ENCODE peak calls at places on chromosomes 12 and 14, in four cellular contexts. One of them, this sample, is unnamed.
A peak's percentile ranks its signal among the peaks of the same experiment; 100 is the strongest.

GRCh38 chr12:112103758-112104504 is 4.7 kb downstream of the NAA25 start:
- DNase-seq in colonic mucosa: no peak
- DNase-seq in brain microvascular endothelial cell: no peak
- DNase-seq in CD8-positive, alpha-beta T cell: no peak
- DNase-seq in this sample: no peak

GRCh38 chr12:98503343-98503592 is 12.1 kb upstream of the TMPO start:
- DNase-seq in colonic mucosa: peak; percentile 97
- DNase-seq in brain microvascular endothelial cell: peak; percentile 89
- DNase-seq in CD8-positive, alpha-beta T cell: peak; percentile 85
- DNase-seq in this sample: peak; percentile 95

GRCh38 chr14:95077380-95077779 is 79.9 kb downstream of the DICER1 start:
- DNase-seq in colonic mucosa: peak; percentile 13
- DNase-seq in brain microvascular endothelial cell: no peak
- DNase-seq in CD8-positive, alpha-beta T cell: no peak
- DNase-seq in this sample: no peak

GRCh38 chr14:57189070-57189469 is 79.6 kb downstream of the EXOC5 start:
- DNase-seq in colonic mucosa: no peak
- DNase-seq in brain microvascular endothelial cell: no peak
- DNase-seq in CD8-positive, alpha-beta T cell: no peak
- DNase-seq in this sample: no peak

GRCh38 chr14:68935761-68936209 is 43.3 kb downstream of the ACTN1 start:
- DNase-seq in colonic mucosa: no peak
- DNase-seq in brain microvascular endothelial cell: no peak
- DNase-seq in CD8-positive, alpha-beta T cell: no peak
- DNase-seq in this sample: peak; percentile 83

GRCh38 chr12:113899844-113900471 is 66.2 kb downstream of the RBM19 start:
- DNase-seq in colonic mucosa: no peak
- DNase-seq in brain microvascular endothelial cell: no peak
- DNase-seq in CD8-positive, alpha-beta T cell: no peak
- DNase-seq in this sample: peak; percentile 63

GRCh38 chr12:101480849-101481248 is 5.7 kb downstream of the SPIC start:
- DNase-seq in colonic mucosa: no peak
- DNase-seq in brain microvascular endothelial cell: no peak
- DNase-seq in CD8-positive, alpha-beta T cell: no peak
- DNase-seq in this sample: no peak

GRCh38 chr14:103846569-103847438 is 571 bp downstream of the PPP1R13B start:
- DNase-seq in colonic mucosa: peak; percentile 35
- DNase-seq in brain microvascular endothelial cell: no peak
- DNase-seq in CD8-positive, alpha-beta T cell: peak; percentile 16
- DNase-seq in this sample: peak; percentile 58

GRCh38 chr14:100091386-100091785 is 26.2 kb downstream of the EVL start:
- DNase-seq in colonic mucosa: no peak
- DNase-seq in brain microvascular endothelial cell: no peak
- DNase-seq in CD8-positive, alpha-beta T cell: no peak
- DNase-seq in this sample: no peak

GRCh38 chr14:21014761-21015190 is 10.1 kb downstream of the NDRG2 start:
- DNase-seq in colonic mucosa: peak; percentile 95
- DNase-seq in brain microvascular endothelial cell: peak; percentile 80
- DNase-seq in CD8-positive, alpha-beta T cell: peak; percentile 83
- DNase-seq in this sample: peak; percentile 87

DNA sequence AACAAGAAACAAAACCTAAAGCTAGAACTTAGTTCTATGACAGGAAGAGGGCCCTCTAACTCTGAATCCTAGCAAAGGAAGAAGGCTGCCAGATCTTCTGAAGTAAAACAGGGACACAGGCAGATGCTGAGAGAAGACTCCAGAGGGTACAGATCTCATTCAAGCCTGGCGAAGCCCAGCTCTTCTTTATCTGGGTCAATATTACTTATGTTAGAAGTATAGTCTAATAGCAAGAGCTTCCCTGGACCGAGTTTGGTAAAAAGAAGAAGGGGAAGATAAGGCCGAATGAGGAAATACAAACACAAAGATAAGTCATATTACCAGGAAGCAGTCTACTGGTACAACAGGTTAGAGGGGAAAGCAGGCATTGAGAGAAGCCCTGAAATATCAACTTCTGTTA is 79.9 kb upstream of the CCDC91 start:
- DNase-seq in colonic mucosa: no peak
- DNase-seq in brain microvascular endothelial cell: no peak
- DNase-seq in CD8-positive, alpha-beta T cell: no peak
- DNase-seq in this sample: no peak
- TF ChIP-seq CTCF in colonic mucosa: no peak
- TF ChIP-seq CTCF in brain microvascular endothelial cell: no peak
- TF ChIP-seq CTCF in CD8-positive, alpha-beta T cell: no peak
- TF ChIP-seq CTCF in this sample: no peak

GRCh38 chr12:47903927-47904646 is 707 bp downstream of the VDR start:
- DNase-seq in colonic mucosa: peak; percentile 82
- DNase-seq in brain microvascular endothelial cell: peak; percentile 70
- DNase-seq in CD8-positive, alpha-beta T cell: peak; percentile 49
- DNase-seq in this sample: peak; percentile 33
- H3K27me3 ChIP-seq in colonic mucosa: no peaks in the 10 kb centered on the region
- H3K27me3 ChIP-seq in brain microvascular endothelial cell: peaks cover 6% of the 10 kb centered on the region
- H3K27me3 ChIP-seq in CD8-positive, alpha-beta T cell: no peaks in the 10 kb centered on the region
- H3K27me3 ChIP-seq in this sample: no peaks in the 10 kb centered on the region

DNA sequence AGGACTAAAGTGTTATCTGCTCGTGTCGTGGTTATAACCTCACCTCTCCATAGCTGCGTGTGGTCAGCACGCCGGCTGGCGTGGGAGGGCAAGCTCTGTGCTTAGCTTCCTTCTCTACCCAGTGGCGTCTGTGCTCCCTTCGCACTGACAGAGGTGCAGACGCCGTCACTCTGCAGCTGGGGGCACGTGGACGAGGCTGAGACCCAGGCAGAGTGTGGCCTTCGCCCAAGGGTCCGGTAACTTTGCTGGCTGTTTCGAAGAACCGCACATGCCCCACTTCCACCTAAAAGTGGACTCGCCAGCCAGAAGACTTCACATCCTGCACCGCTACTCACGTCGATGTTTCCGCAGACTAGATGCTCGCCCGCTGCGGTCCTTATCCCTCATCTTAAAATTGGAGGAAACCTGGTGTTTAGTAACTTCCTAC is 35.9 kb upstream of the DYNC1H1 start:
- DNase-seq in colonic mucosa: no peak
- DNase-seq in brain microvascular endothelial cell: no peak
- DNase-seq in CD8-positive, alpha-beta T cell: no peak
- DNase-seq in this sample: no peak
- H3K27ac ChIP-seq in colonic mucosa: peak overlapping the region; percentile 19
- H3K27ac ChIP-seq in brain microvascular endothelial cell: no peak overlapping the region
- H3K27ac ChIP-seq in CD8-positive, alpha-beta T cell: no peak overlapping the region
- H3K27ac ChIP-seq in this sample: no peak overlapping the region

GRCh38 chr14:88935083-88935482 is 110.6 kb downstream of the TTC8 start:
- DNase-seq in colonic mucosa: no peak
- DNase-seq in brain microvascular endothelial cell: no peak
- DNase-seq in CD8-positive, alpha-beta T cell: no peak
- DNase-seq in this sample: no peak

GRCh38 chr14:88934231-88934898 is 109.9 kb downstream of the TTC8 start:
- DNase-seq in colonic mucosa: no peak
- DNase-seq in brain microvascular endothelial cell: peak; percentile 18
- DNase-seq in CD8-positive, alpha-beta T cell: no peak
- DNase-seq in this sample: no peak

GRCh38 chr14:88933203-88933602 is 108.8 kb downstream of the TTC8 start:
- DNase-seq in colonic mucosa: no peak
- DNase-seq in brain microvascular endothelial cell: no peak
- DNase-seq in CD8-positive, alpha-beta T cell: no peak
- DNase-seq in this sample: no peak

DNA sequence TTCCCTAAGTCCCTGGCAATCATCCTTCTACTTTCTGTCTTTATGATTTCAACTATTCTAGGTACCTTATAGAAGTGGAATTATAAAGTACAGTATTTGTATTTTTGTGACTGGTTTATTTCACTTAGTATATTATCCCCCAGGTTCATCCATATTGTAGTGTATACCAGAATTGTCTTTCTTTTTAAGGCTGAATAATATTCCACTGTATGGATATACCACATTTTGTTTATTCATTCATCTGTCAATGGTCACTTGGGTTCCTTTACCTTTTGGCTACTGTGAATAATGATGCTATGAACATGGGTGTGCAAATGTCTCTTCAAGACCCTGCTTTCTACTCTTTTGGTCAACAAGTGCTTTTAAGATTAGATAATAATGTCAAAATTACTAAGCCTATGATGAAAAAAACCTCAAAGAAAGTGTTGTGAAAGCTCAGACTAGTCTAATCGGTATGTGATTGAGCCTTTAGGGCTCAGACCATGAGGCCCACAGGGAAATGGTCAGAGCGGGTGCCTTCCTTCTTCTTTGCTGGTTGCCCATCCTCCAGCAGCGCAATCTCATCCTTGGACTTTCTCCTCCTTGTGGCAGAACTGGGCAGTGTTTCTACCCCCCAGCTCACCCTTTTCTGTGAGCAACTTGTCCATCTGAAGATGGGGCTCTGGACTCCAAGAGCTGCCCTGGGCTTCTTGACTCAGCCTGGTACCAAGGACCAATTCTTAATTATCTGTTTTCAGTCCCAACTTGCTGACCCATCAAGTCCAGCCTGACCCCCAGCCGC is 105.4 kb downstream of the TTC8 start:
- DNase-seq in colonic mucosa: no peak
- DNase-seq in brain microvascular endothelial cell: no peak
- DNase-seq in CD8-positive, alpha-beta T cell: no peak
- DNase-seq in this sample: no peak
- TF ChIP-seq CTCF in colonic mucosa: no peak
- TF ChIP-seq CTCF in brain microvascular endothelial cell: peak; percentile 49
- TF ChIP-seq CTCF in CD8-positive, alpha-beta T cell: no peak
- TF ChIP-seq CTCF in this sample: no peak

GRCh38 chr12:49543914-49544815 is 5.3 kb downstream of the KCNH3 start:
- DNase-seq in colonic mucosa: no peak
- DNase-seq in brain microvascular endothelial cell: no peak
- DNase-seq in CD8-positive, alpha-beta T cell: no peak
- DNase-seq in this sample: no peak
- H3K27me3 ChIP-seq in colonic mucosa: peaks cover 11% of the 10 kb centered on the region
- H3K27me3 ChIP-seq in brain microvascular endothelial cell: peaks cover 19% of the 10 kb centered on the region
- H3K27me3 ChIP-seq in CD8-positive, alpha-beta T cell: no peaks in the 10 kb centered on the region
- H3K27me3 ChIP-seq in this sample: no peaks in the 10 kb centered on the region

GRCh38 chr12:127677537-127678131 is 589.3 kb upstream of the TMEM132C start:
- DNase-seq in colonic mucosa: peak; percentile 53
- DNase-seq in brain microvascular endothelial cell: peak; percentile 84
- DNase-seq in CD8-positive, alpha-beta T cell: peak; percentile 2
- DNase-seq in this sample: peak; percentile 69
- H3K27ac ChIP-seq in colonic mucosa: no peak overlapping the region
- H3K27ac ChIP-seq in brain microvascular endothelial cell: no peak overlapping the region
- H3K27ac ChIP-seq in CD8-positive, alpha-beta T cell: no peak overlapping the region
- H3K27ac ChIP-seq in this sample: no peak overlapping the region

GRCh38 chr12:83856803-83857202 is 1055.8 kb downstream of the SLC6A15 start:
- DNase-seq in colonic mucosa: no peak
- DNase-seq in brain microvascular endothelial cell: no peak
- DNase-seq in CD8-positive, alpha-beta T cell: no peak
- DNase-seq in this sample: no peak
- TF ChIP-seq CTCF in colonic mucosa: no peak
- TF ChIP-seq CTCF in brain microvascular endothelial cell: no peak
- TF ChIP-seq CTCF in CD8-positive, alpha-beta T cell: no peak
- TF ChIP-seq CTCF in this sample: no peak

GRCh38 chr12:27996761-27997160 is 24.2 kb upstream of the PTHLH start:
- DNase-seq in colonic mucosa: no peak
- DNase-seq in brain microvascular endothelial cell: no peak
- DNase-seq in CD8-positive, alpha-beta T cell: no peak
- DNase-seq in this sample: no peak

GRCh38 chr12:27999970-28000369 is 27.4 kb upstream of the PTHLH start:
- DNase-seq in colonic mucosa: no peak
- DNase-seq in brain microvascular endothelial cell: peak; percentile 39
- DNase-seq in CD8-positive, alpha-beta T cell: no peak
- DNase-seq in this sample: no peak

GRCh38 chr12:27998170-27999110 is 25.9 kb upstream of the PTHLH start:
- DNase-seq in colonic mucosa: no peak
- DNase-seq in brain microvascular endothelial cell: no peak
- DNase-seq in CD8-positive, alpha-beta T cell: no peak
- DNase-seq in this sample: no peak

GRCh38 chr12:27995406-27995805 is 22.9 kb upstream of the PTHLH start:
- DNase-seq in colonic mucosa: no peak
- DNase-seq in brain microvascular endothelial cell: no peak
- DNase-seq in CD8-positive, alpha-beta T cell: no peak
- DNase-seq in this sample: no peak

GRCh38 chr12:27999521-27999920 is 27.0 kb upstream of the PTHLH start:
- DNase-seq in colonic mucosa: no peak
- DNase-seq in brain microvascular endothelial cell: no peak
- DNase-seq in CD8-positive, alpha-beta T cell: no peak
- DNase-seq in this sample: no peak
- H3K27me3 ChIP-seq in colonic mucosa: no peaks in the 10 kb centered on the region
- H3K27me3 ChIP-seq in brain microvascular endothelial cell: no peaks in the 10 kb centered on the region
- H3K27me3 ChIP-seq in CD8-positive, alpha-beta T cell: no peaks in the 10 kb centered on the region
- H3K27me3 ChIP-seq in this sample: no peaks in the 10 kb centered on the region